ENCODE peak calls at places on chromosomes 3 and 15, in nine cellular contexts. One of them, this sample, is unnamed.

GRCh38 chr3:77931272-77932009 is 891.5 kb downstream of the ROBO2 start:
- DNase-seq in NCI-H69: peak
- DNase-seq in NCI-H460: no peak
- DNase-seq in NT2/D1: no peak
- DNase-seq in tibial nerve: peak
- DNase-seq in MV-4-11: no peak
- DNase-seq in C1 segment of cervical spinal cord: no peak
- DNase-seq in Panc1: no peak
- DNase-seq in dorsolateral prefrontal cortex: no peak
- DNase-seq in this sample: no peak

GRCh38 chr3:148727242-148727641 is 29.5 kb downstream of the AGTR1 start:
- DNase-seq in NCI-H69: peak
- DNase-seq in NCI-H460: peak
- DNase-seq in NT2/D1: peak
- DNase-seq in tibial nerve: no peak
- DNase-seq in MV-4-11: peak
- DNase-seq in C1 segment of cervical spinal cord: peak
- DNase-seq in Panc1: no peak
- DNase-seq in dorsolateral prefrontal cortex: peak
- DNase-seq in this sample: peak

GRCh38 chr15:89143503-89144162 is 55.4 kb downstream of the ABHD2 start:
- DNase-seq in NCI-H69: peak
- DNase-seq in NCI-H460: no peak
- DNase-seq in NT2/D1: no peak
- DNase-seq in tibial nerve: no peak
- DNase-seq in MV-4-11: peak
- DNase-seq in C1 segment of cervical spinal cord: no peak
- DNase-seq in Panc1: no peak
- DNase-seq in dorsolateral prefrontal cortex: no peak
- DNase-seq in this sample: peak

GRCh38 chr15:95287774-95288173 is 1042.7 kb upstream of the NR2F2 start:
- DNase-seq in NCI-H69: no peak
- DNase-seq in NCI-H460: no peak
- DNase-seq in NT2/D1: no peak
- DNase-seq in tibial nerve: no peak
- DNase-seq in MV-4-11: no peak
- DNase-seq in C1 segment of cervical spinal cord: no peak
- DNase-seq in Panc1: no peak
- DNase-seq in dorsolateral prefrontal cortex: no peak
- DNase-seq in this sample: no peak

GRCh38 chr15:92811514-92811913 is 88.6 kb upstream of the CHD2 start:
- DNase-seq in NCI-H69: peak
- DNase-seq in NCI-H460: no peak
- DNase-seq in NT2/D1: no peak
- DNase-seq in tibial nerve: no peak
- DNase-seq in MV-4-11: no peak
- DNase-seq in C1 segment of cervical spinal cord: no peak
- DNase-seq in Panc1: no peak
- DNase-seq in dorsolateral prefrontal cortex: no peak
- DNase-seq in this sample: no peak

GRCh38 chr3:34807611-34808010 is 831.7 kb upstream of the ARPP21 start:
- DNase-seq in NCI-H69: no peak
- DNase-seq in NCI-H460: no peak
- DNase-seq in NT2/D1: no peak
- DNase-seq in tibial nerve: no peak
- DNase-seq in MV-4-11: no peak
- DNase-seq in C1 segment of cervical spinal cord: no peak
- DNase-seq in Panc1: no peak
- DNase-seq in dorsolateral prefrontal cortex: no peak
- DNase-seq in this sample: no peak

GRCh38 chr3:18079739-18080138 is 337.3 kb upstream of the TBC1D5 start:
- DNase-seq in NCI-H69: peak
- DNase-seq in NCI-H460: no peak
- DNase-seq in NT2/D1: no peak
- DNase-seq in tibial nerve: no peak
- DNase-seq in MV-4-11: peak
- DNase-seq in C1 segment of cervical spinal cord: no peak
- DNase-seq in Panc1: no peak
- DNase-seq in dorsolateral prefrontal cortex: no peak
- DNase-seq in this sample: peak

GRCh38 chr3:193853511-193854219 is 260.7 kb downstream of the OPA1 start:
- DNase-seq in NCI-H69: no peak
- DNase-seq in NCI-H460: no peak
- DNase-seq in NT2/D1: no peak
- DNase-seq in tibial nerve: no peak
- DNase-seq in MV-4-11: no peak
- DNase-seq in C1 segment of cervical spinal cord: no peak
- DNase-seq in Panc1: no peak
- DNase-seq in dorsolateral prefrontal cortex: no peak
- DNase-seq in this sample: peak

GRCh38 chr3:133040696-133041523 is 2.7 kb downstream of the TMEM108 start:
- DNase-seq in NCI-H69: peak
- DNase-seq in NCI-H460: peak
- DNase-seq in NT2/D1: peak
- DNase-seq in tibial nerve: peak
- DNase-seq in MV-4-11: peak
- DNase-seq in C1 segment of cervical spinal cord: peak
- DNase-seq in Panc1: peak
- DNase-seq in dorsolateral prefrontal cortex: peak
- DNase-seq in this sample: peak

GRCh38 chr3:108053025-108053424 is 37.8 kb downstream of the CD47 start:
- DNase-seq in NCI-H69: peak
- DNase-seq in NCI-H460: no peak
- DNase-seq in NT2/D1: no peak
- DNase-seq in tibial nerve: no peak
- DNase-seq in MV-4-11: no peak
- DNase-seq in C1 segment of cervical spinal cord: no peak
- DNase-seq in Panc1: no peak
- DNase-seq in dorsolateral prefrontal cortex: no peak
- DNase-seq in this sample: no peak

GRCh38 chr3:43919067-43919466 is 228.3 kb downstream of the ABHD5 start:
- DNase-seq in NCI-H69: no peak
- DNase-seq in NCI-H460: no peak
- DNase-seq in NT2/D1: no peak
- DNase-seq in tibial nerve: no peak
- DNase-seq in MV-4-11: peak
- DNase-seq in C1 segment of cervical spinal cord: peak
- DNase-seq in Panc1: no peak
- DNase-seq in dorsolateral prefrontal cortex: no peak
- DNase-seq in this sample: peak

GRCh38 chr15:41284425-41285177 is 47.8 kb downstream of the OIP5 start:
- DNase-seq in NCI-H69: peak
- DNase-seq in NCI-H460: peak
- DNase-seq in NT2/D1: no peak
- DNase-seq in tibial nerve: no peak
- DNase-seq in MV-4-11: no peak
- DNase-seq in C1 segment of cervical spinal cord: no peak
- DNase-seq in Panc1: no peak
- DNase-seq in dorsolateral prefrontal cortex: no peak
- DNase-seq in this sample: no peak

GRCh38 chr3:171953300-171954022 is 85.9 kb upstream of the FNDC3B start:
- DNase-seq in NCI-H69: no peak
- DNase-seq in NCI-H460: no peak
- DNase-seq in NT2/D1: no peak
- DNase-seq in tibial nerve: no peak
- DNase-seq in MV-4-11: no peak
- DNase-seq in C1 segment of cervical spinal cord: no peak
- DNase-seq in Panc1: no peak
- DNase-seq in dorsolateral prefrontal cortex: no peak
- DNase-seq in this sample: no peak

GRCh38 chr3:23130406-23130805 is 72.7 kb upstream of the UBE2E2 start:
- DNase-seq in NCI-H69: no peak
- DNase-seq in NCI-H460: no peak
- DNase-seq in NT2/D1: no peak
- DNase-seq in tibial nerve: no peak
- DNase-seq in MV-4-11: no peak
- DNase-seq in C1 segment of cervical spinal cord: no peak
- DNase-seq in Panc1: no peak
- DNase-seq in dorsolateral prefrontal cortex: no peak
- DNase-seq in this sample: no peak

This sample was measured in Kasumi-1.